ENCODE peak calls at places on chromosomes 5 and 9, in nine cellular contexts. T, G, U, L, N, O, E, D and Q are unnamed samples.
A peak's percentile ranks its signal among the peaks of the same experiment; 100 is the strongest.

GRCh38 chr9:135797507-135798302 is 95.7 kb downstream of the KCNT1 start:
- DNase-seq in E (no peak), D (peak; percentile 31), T (no peak), N (no peak), L (no peak), O (no peak), G (peak; percentile 79), U (no peak), Q (no peak)

GRCh38 chr5:146628950-146629349 is 113.0 kb upstream of the GPR151 start:
- DNase-seq in G (no peak), O (no peak), U (no peak), N (no peak), E (no peak), L (no peak), T (no peak), D (no peak), Q (no peak)

GRCh38 chr5:63961598-63962161 is 565 bp downstream of the HTR1A start:
- DNase-seq in E (no peak), T (no peak), L (no peak), G (no peak), U (no peak), D (no peak), O (no peak), N (no peak), Q (no peak)

GRCh38 chr5:98816574-98817222 is 43.2 kb downstream of the RGMB start:
- DNase-seq in N (no peak), O (no peak), L (no peak), G (no peak), D (peak; percentile 92), U (no peak), E (peak; percentile 67), T (no peak), Q (no peak)

GRCh38 chr5:132525299-132525724 is 18.0 kb downstream of the IL5 start:
- DNase-seq in T (no peak), D (no peak), G (no peak), L (no peak), U (peak; percentile 97), O (no peak), E (no peak), N (no peak), Q (no peak)

GRCh38 chr9:92781902-92782301 is 17.3 kb upstream of the BICD2 start:
- DNase-seq in T (no peak), U (no peak), N (no peak), G (no peak), L (peak; percentile 50), D (no peak), E (no peak), O (no peak), Q (no peak)

GRCh38 chr5:58069846-58070245 is 390.0 kb downstream of the PLK2 start:
- DNase-seq in T (no peak), G (no peak), D (no peak), O (no peak), L (no peak), E (no peak), U (no peak), N (no peak), Q (no peak)

GRCh38 chr5:27727254-27727653 is 688.9 kb upstream of the CDH9 start:
- DNase-seq in E (no peak), U (no peak), O (no peak), D (no peak), L (no peak), N (no peak), G (no peak), T (no peak), Q (no peak)

GRCh38 chr5:141560725-141561483 is 57.9 kb downstream of the DIAPH1 start:
- DNase-seq in U (no peak), L (peak; percentile 91), D (peak; percentile 57), N (peak; percentile 93), G (no peak), T (peak; percentile 96), O (peak; percentile 77), E (peak; percentile 87), Q (peak; percentile 8)

GRCh38 chr5:141558150-141558549 is 60.6 kb downstream of the DIAPH1 start:
- DNase-seq in E (no peak), O (no peak), N (no peak), U (no peak), T (no peak), D (no peak), L (no peak), G (no peak), Q (no peak)

GRCh38 chr5:141559481-141559880 is 59.3 kb downstream of the DIAPH1 start:
- DNase-seq in T (no peak), U (no peak), E (no peak), G (no peak), D (no peak), O (no peak), N (no peak), L (no peak), Q (no peak)

GRCh38 chr5:141557681-141558136 is 61.1 kb downstream of the DIAPH1 start:
- DNase-seq in G (peak; percentile 31), E (peak; percentile 73), D (peak; percentile 81), T (peak; percentile 89), U (peak; percentile 43), O (peak; percentile 74), L (peak; percentile 92), N (peak; percentile 89), Q (peak; percentile 30)

DNA sequence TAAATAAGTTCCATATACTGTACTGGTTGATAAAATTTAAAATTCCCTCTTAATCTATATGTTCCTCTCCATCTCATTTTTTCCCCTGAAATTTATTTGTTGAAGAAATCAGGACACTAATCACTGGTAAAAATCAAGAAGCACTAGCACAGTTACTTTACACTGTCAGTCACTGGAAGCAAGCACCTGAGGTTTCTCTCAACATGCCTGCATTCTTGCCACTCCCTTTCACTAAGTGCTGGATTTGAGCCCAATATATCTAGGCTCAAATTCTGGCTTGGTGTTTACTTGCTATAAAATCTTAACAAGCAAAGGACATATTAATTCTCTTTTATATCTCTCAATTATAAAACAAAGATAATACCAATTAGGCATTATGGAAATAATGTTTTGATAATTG is 58.7 kb downstream of the DIAPH1 start:
- DNase-seq in U (no peak), T (peak; percentile 23), N (no peak), O (no peak), L (no peak), G (no peak), D (no peak), E (peak; percentile 25), Q (no peak)
- TF ChIP-seq POLR2A in U (no peak), T (no peak), N (no peak), O (no peak), L (no peak), G (no peak), D (no peak), E (no peak), Q (no peak)

GRCh38 chr5:135372654-135373381 is 26.2 kb downstream of the MACROH2A1 start:
- DNase-seq in U (no peak), G (no peak), N (no peak), D (no peak), L (peak; percentile 30), E (no peak), T (no peak), O (no peak), Q (no peak)

GRCh38 chr5:135376961-135377621 is 21.9 kb downstream of the MACROH2A1 start:
- DNase-seq in D (peak; percentile 43), N (no peak), T (no peak), U (no peak), O (no peak), E (no peak), G (no peak), L (no peak), Q (no peak)

GRCh38 chr5:135373747-135374515 is 25.1 kb downstream of the MACROH2A1 start:
- DNase-seq in O (no peak), T (no peak), D (no peak), U (no peak), L (peak; percentile 19), N (no peak), G (no peak), E (peak; percentile 68), Q (no peak)

GRCh38 chr5:135377751-135378680 is 21.0 kb downstream of the MACROH2A1 start:
- DNase-seq in L (no peak), G (no peak), O (no peak), N (no peak), T (no peak), D (no peak), U (no peak), E (no peak), Q (no peak)

GRCh38 chr5:135375040-135375439 is 24.0 kb downstream of the MACROH2A1 start:
- DNase-seq in O (no peak), T (no peak), L (peak; percentile 33), G (no peak), D (no peak), N (no peak), E (no peak), U (no peak), Q (no peak)
- H3K4me1 ChIP-seq in O (peaks cover 6% of the 10 kb centered on the region), T (peaks cover 6% of the 10 kb centered on the region), L (peaks cover 20% of the 10 kb centered on the region), G (peaks cover 23% of the 10 kb centered on the region), D (peaks cover 92% of the 10 kb centered on the region), N (peaks cover 3% of the 10 kb centered on the region), E (peaks cover 14% of the 10 kb centered on the region), U (peaks cover 13% of the 10 kb centered on the region), Q (peaks cover 10% of the 10 kb centered on the region)

DNA sequence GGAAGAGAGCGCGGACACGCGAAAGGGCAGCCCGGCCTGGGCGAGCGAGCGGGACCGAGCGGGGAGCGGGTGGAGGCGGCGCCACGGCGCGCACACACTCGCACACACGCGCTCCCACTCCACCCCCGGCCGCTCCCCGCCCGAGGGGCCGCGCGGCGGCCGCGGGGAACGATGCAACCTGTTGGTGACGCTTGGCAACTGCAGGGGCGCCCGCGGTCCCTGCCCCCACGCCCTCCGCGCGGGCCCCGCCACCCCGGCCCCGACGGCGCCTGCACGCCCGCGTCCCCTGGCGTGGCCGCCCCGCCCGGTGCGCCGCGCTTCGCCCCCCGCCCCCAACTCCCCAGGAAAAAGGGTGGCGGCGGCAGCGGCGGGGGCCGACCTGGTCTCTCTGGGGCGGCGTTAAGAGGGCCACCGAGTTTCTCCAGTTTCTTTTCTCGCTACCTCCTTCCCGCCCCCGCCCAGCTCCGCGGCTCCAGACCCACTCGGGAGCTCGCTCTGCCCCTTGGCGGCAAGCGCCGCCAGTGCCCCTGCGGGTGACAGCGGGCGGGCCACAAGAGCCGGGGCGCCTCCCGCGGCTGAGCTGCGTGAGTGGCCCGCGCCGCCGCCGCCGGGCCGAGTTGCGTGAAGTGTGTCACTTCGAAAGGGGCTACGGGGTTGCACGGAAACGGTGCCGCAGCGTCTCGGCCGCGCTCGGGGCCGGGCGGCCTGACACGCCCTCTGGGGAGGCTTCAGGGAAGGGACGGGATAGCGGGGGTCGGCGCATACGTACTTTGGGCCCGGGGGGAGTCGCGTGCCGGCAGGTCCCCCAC is at the start of gene NR3C1:
- DNase-seq in D (peak; percentile 88), U (no peak), E (peak; percentile 86), L (peak; percentile 92), N (peak; percentile 81), O (peak; percentile 75), T (peak; percentile 76), G (peak; percentile 50), Q (peak; percentile 56)
- TF ChIP-seq POLR2A in D (no peak), U (peak; percentile 78), E (no peak), L (peak; percentile 63), N (no peak), O (peak; percentile 73), T (peak; percentile 43), G (peak; percentile 52), Q (peak; percentile 76)

GRCh38 chr5:180821538-180821937 is 18.9 kb upstream of the MGAT1 start:
- DNase-seq in T (no peak), U (no peak), L (no peak), G (no peak), E (no peak), O (no peak), N (no peak), D (no peak), Q (no peak)

GRCh38 chr5:180818942-180819341 is 16.3 kb upstream of the MGAT1 start:
- DNase-seq in N (no peak), D (no peak), E (no peak), G (no peak), L (no peak), T (no peak), O (no peak), U (no peak), Q (no peak)

GRCh38 chr5:180818275-180818674 is 15.7 kb upstream of the MGAT1 start:
- DNase-seq in L (no peak), E (peak; percentile 57), G (no peak), T (no peak), O (no peak), N (no peak), D (no peak), U (no peak), Q (no peak)

GRCh38 chr5:180823346-180823745 is 20.7 kb upstream of the MGAT1 start:
- DNase-seq in O (no peak), D (no peak), G (no peak), L (no peak), E (peak; percentile 84), T (no peak), U (no peak), N (no peak), Q (no peak)

GRCh38 chr5:180820788-180821321 is 18.2 kb upstream of the MGAT1 start:
- DNase-seq in L (no peak), D (no peak), G (no peak), N (no peak), O (no peak), E (no peak), T (no peak), U (no peak), Q (no peak)
- H3K4me1 ChIP-seq in L (peaks cover 74% of the 10 kb centered on the region), D (peaks cover 66% of the 10 kb centered on the region), G (peaks cover 4% of the 10 kb centered on the region), N (peaks cover 18% of the 10 kb centered on the region), O (peaks cover 39% of the 10 kb centered on the region), E (peaks cover 78% of the 10 kb centered on the region), T (peaks cover 10% of the 10 kb centered on the region), U (peaks cover 41% of the 10 kb centered on the region), Q (peaks cover 46% of the 10 kb centered on the region)